ENCODE peak calls at places on chromosomes 4 and X, in four cellular contexts. One of them, this sample, is unnamed.

GRCh38 chrX:149830192-149830873 is 48.6 kb downstream of the MAGEA9 start:
- DNase-seq in activated naive CD8-positive, alpha-beta T cell treated with anti-CD3 and anti-CD28 coated beads, Interleukin-2, amount 10 ng/mL, durations not matched to agents 7 days and 5 days: peak; percentile 43
- DNase-seq in H9: peak; percentile 79
- DNase-seq in stromal cell of bone marrow: peak; percentile 7
- DNase-seq in this sample: no peak

GRCh38 chrX:22095306-22095705 is 63.2 kb downstream of the PHEX start:
- DNase-seq in activated naive CD8-positive, alpha-beta T cell treated with anti-CD3 and anti-CD28 coated beads, Interleukin-2, amount 10 ng/mL, durations not matched to agents 7 days and 5 days: no peak
- DNase-seq in H9: no peak
- DNase-seq in stromal cell of bone marrow: peak; percentile 62
- DNase-seq in this sample: no peak

GRCh38 chr4:183758006-183758734 is 99.1 kb downstream of the TRAPPC11 start:
- DNase-seq in activated naive CD8-positive, alpha-beta T cell treated with anti-CD3 and anti-CD28 coated beads, Interleukin-2, amount 10 ng/mL, durations not matched to agents 7 days and 5 days: no peak
- DNase-seq in H9: peak; percentile 67
- DNase-seq in stromal cell of bone marrow: no peak
- DNase-seq in this sample: no peak

GRCh38 chr4:173288296-173288695 is 45.9 kb downstream of the HMGB2 start:
- DNase-seq in activated naive CD8-positive, alpha-beta T cell treated with anti-CD3 and anti-CD28 coated beads, Interleukin-2, amount 10 ng/mL, durations not matched to agents 7 days and 5 days: peak; percentile 46
- DNase-seq in H9: peak; percentile 65
- DNase-seq in stromal cell of bone marrow: peak; percentile 25
- DNase-seq in this sample: peak; percentile 68

GRCh38 chr4:28225005-28225404 is 1364.4 kb downstream of the STIM2 start:
- DNase-seq in activated naive CD8-positive, alpha-beta T cell treated with anti-CD3 and anti-CD28 coated beads, Interleukin-2, amount 10 ng/mL, durations not matched to agents 7 days and 5 days: no peak
- DNase-seq in H9: peak; percentile 57
- DNase-seq in stromal cell of bone marrow: peak; percentile 17
- DNase-seq in this sample: no peak

GRCh38 chr4:14415146-14415545 is 587.1 kb upstream of the CPEB2 start:
- DNase-seq in activated naive CD8-positive, alpha-beta T cell treated with anti-CD3 and anti-CD28 coated beads, Interleukin-2, amount 10 ng/mL, durations not matched to agents 7 days and 5 days: no peak
- DNase-seq in H9: no peak
- DNase-seq in stromal cell of bone marrow: no peak
- DNase-seq in this sample: no peak

GRCh38 chr4:20520901-20521300 is 179.4 kb upstream of the PACRGL start:
- DNase-seq in activated naive CD8-positive, alpha-beta T cell treated with anti-CD3 and anti-CD28 coated beads, Interleukin-2, amount 10 ng/mL, durations not matched to agents 7 days and 5 days: no peak
- DNase-seq in H9: no peak
- DNase-seq in stromal cell of bone marrow: no peak
- DNase-seq in this sample: no peak

GRCh38 chr4:1130318-1131186 is 17.2 kb upstream of the RNF212 start:
- DNase-seq in activated naive CD8-positive, alpha-beta T cell treated with anti-CD3 and anti-CD28 coated beads, Interleukin-2, amount 10 ng/mL, durations not matched to agents 7 days and 5 days: peak; percentile 76
- DNase-seq in H9: peak; percentile 61
- DNase-seq in stromal cell of bone marrow: peak; percentile 62
- DNase-seq in this sample: peak; percentile 70

This sample was measured in effector CD4-positive, alpha-beta T cell.